ENCODE peak calls at places on chromosomes 12 and 14, in ten cellular contexts. One of them, this sample, is unnamed.

GRCh38 chr12:53048033-53048779 is 1.7 kb upstream of the TNS2 start:
- DNase-seq in fibroblast of lung: no peak
- DNase-seq in keratinocyte: no peak
- DNase-seq in SJSA1: peak
- DNase-seq in HFF-Myc: no peak
- DNase-seq in AG10803: peak
- DNase-seq in heart left ventricle: peak
- DNase-seq in ovary: peak
- DNase-seq in A549: peak
- DNase-seq in aorta: peak
- DNase-seq in this sample: no peak

GRCh38 chr12:114626-115211 is 48.2 kb downstream of the IQSEC3 start:
- DNase-seq in fibroblast of lung: no peak
- DNase-seq in keratinocyte: no peak
- DNase-seq in SJSA1: no peak
- DNase-seq in HFF-Myc: no peak
- DNase-seq in AG10803: no peak
- DNase-seq in heart left ventricle: no peak
- DNase-seq in ovary: no peak
- DNase-seq in A549: no peak
- DNase-seq in aorta: no peak
- DNase-seq in this sample: no peak

GRCh38 chr12:96422192-96422591 is 22.0 kb upstream of the CDK17 start:
- DNase-seq in fibroblast of lung: peak
- DNase-seq in keratinocyte: no peak
- DNase-seq in SJSA1: peak
- DNase-seq in HFF-Myc: peak
- DNase-seq in AG10803: peak
- DNase-seq in heart left ventricle: no peak
- DNase-seq in ovary: no peak
- DNase-seq in A549: no peak
- DNase-seq in aorta: no peak
- DNase-seq in this sample: no peak

GRCh38 chr12:113310489-113310888 is 24.4 kb downstream of the SLC8B1 start:
- DNase-seq in fibroblast of lung: no peak
- DNase-seq in keratinocyte: no peak
- DNase-seq in SJSA1: no peak
- DNase-seq in HFF-Myc: no peak
- DNase-seq in AG10803: no peak
- DNase-seq in heart left ventricle: no peak
- DNase-seq in ovary: no peak
- DNase-seq in A549: no peak
- DNase-seq in aorta: no peak
- DNase-seq in this sample: no peak

GRCh38 chr12:107736914-107737313 is 24.0 kb downstream of the PRDM4 start:
- DNase-seq in fibroblast of lung: no peak
- DNase-seq in keratinocyte: no peak
- DNase-seq in SJSA1: no peak
- DNase-seq in HFF-Myc: no peak
- DNase-seq in AG10803: no peak
- DNase-seq in heart left ventricle: no peak
- DNase-seq in ovary: no peak
- DNase-seq in A549: no peak
- DNase-seq in aorta: no peak
- DNase-seq in this sample: no peak

GRCh38 chr14:32560213-32560857 is 231.2 kb downstream of the AKAP6 start:
- DNase-seq in fibroblast of lung: peak
- DNase-seq in keratinocyte: peak
- DNase-seq in SJSA1: peak
- DNase-seq in HFF-Myc: peak
- DNase-seq in AG10803: peak
- DNase-seq in heart left ventricle: no peak
- DNase-seq in ovary: peak
- DNase-seq in A549: peak
- DNase-seq in aorta: peak
- DNase-seq in this sample: no peak

GRCh38 chr12:64318605-64319004 is 72.0 kb downstream of the C12orf56 start:
- DNase-seq in fibroblast of lung: no peak
- DNase-seq in keratinocyte: no peak
- DNase-seq in SJSA1: no peak
- DNase-seq in HFF-Myc: no peak
- DNase-seq in AG10803: peak
- DNase-seq in heart left ventricle: no peak
- DNase-seq in ovary: no peak
- DNase-seq in A549: no peak
- DNase-seq in aorta: no peak
- DNase-seq in this sample: no peak

GRCh38 chr12:104296718-104297117 is 6.8 kb upstream of the EID3 start:
- DNase-seq in fibroblast of lung: no peak
- DNase-seq in keratinocyte: no peak
- DNase-seq in SJSA1: no peak
- DNase-seq in HFF-Myc: no peak
- DNase-seq in AG10803: no peak
- DNase-seq in heart left ventricle: no peak
- DNase-seq in ovary: no peak
- DNase-seq in A549: no peak
- DNase-seq in aorta: no peak
- DNase-seq in this sample: no peak

GRCh38 chr14:100994082-100994481 is 90.6 kb upstream of the RTL1 start:
- DNase-seq in fibroblast of lung: peak
- DNase-seq in keratinocyte: no peak
- DNase-seq in SJSA1: no peak
- DNase-seq in HFF-Myc: no peak
- DNase-seq in AG10803: no peak
- DNase-seq in heart left ventricle: no peak
- DNase-seq in ovary: no peak
- DNase-seq in A549: no peak
- DNase-seq in aorta: no peak
- DNase-seq in this sample: no peak

GRCh38 chr12:25319233-25319984 is 68.7 kb upstream of the KRAS start:
- DNase-seq in fibroblast of lung: no peak
- DNase-seq in keratinocyte: no peak
- DNase-seq in SJSA1: no peak
- DNase-seq in HFF-Myc: no peak
- DNase-seq in AG10803: no peak
- DNase-seq in heart left ventricle: no peak
- DNase-seq in ovary: no peak
- DNase-seq in A549: no peak
- DNase-seq in aorta: no peak
- DNase-seq in this sample: no peak

GRCh38 chr14:59484611-59485174 is 376 bp downstream of the JKAMP start:
- DNase-seq in fibroblast of lung: peak
- DNase-seq in keratinocyte: no peak
- DNase-seq in SJSA1: no peak
- DNase-seq in HFF-Myc: no peak
- DNase-seq in AG10803: peak
- DNase-seq in heart left ventricle: no peak
- DNase-seq in ovary: no peak
- DNase-seq in A549: no peak
- DNase-seq in aorta: no peak
- DNase-seq in this sample: no peak

GRCh38 chr14:101026341-101026740 is 122.8 kb upstream of the RTL1 start:
- DNase-seq in fibroblast of lung: no peak
- DNase-seq in keratinocyte: no peak
- DNase-seq in SJSA1: no peak
- DNase-seq in HFF-Myc: no peak
- DNase-seq in AG10803: no peak
- DNase-seq in heart left ventricle: no peak
- DNase-seq in ovary: no peak
- DNase-seq in A549: no peak
- DNase-seq in aorta: no peak
- DNase-seq in this sample: peak

GRCh38 chr12:114668151-114668891 is 15.7 kb downstream of the TBX3 start:
- DNase-seq in fibroblast of lung: peak
- DNase-seq in keratinocyte: peak
- DNase-seq in SJSA1: peak
- DNase-seq in HFF-Myc: no peak
- DNase-seq in AG10803: peak
- DNase-seq in heart left ventricle: peak
- DNase-seq in ovary: peak
- DNase-seq in A549: peak
- DNase-seq in aorta: peak
- DNase-seq in this sample: peak

GRCh38 chr14:102055181-102055901 is 31.5 kb downstream of the HSP90AA1 start:
- DNase-seq in fibroblast of lung: peak
- DNase-seq in keratinocyte: no peak
- DNase-seq in SJSA1: no peak
- DNase-seq in HFF-Myc: no peak
- DNase-seq in AG10803: peak
- DNase-seq in heart left ventricle: no peak
- DNase-seq in ovary: no peak
- DNase-seq in A549: no peak
- DNase-seq in aorta: no peak
- DNase-seq in this sample: no peak

GRCh38 chr14:90773196-90773486 is 43.1 kb downstream of the TTC7B start:
- DNase-seq in fibroblast of lung: no peak
- DNase-seq in keratinocyte: no peak
- DNase-seq in SJSA1: no peak
- DNase-seq in HFF-Myc: no peak
- DNase-seq in AG10803: no peak
- DNase-seq in heart left ventricle: no peak
- DNase-seq in ovary: no peak
- DNase-seq in A549: no peak
- DNase-seq in aorta: no peak
- DNase-seq in this sample: no peak

GRCh38 chr12:43289412-43289811 is 262.6 kb downstream of the ADAMTS20 start:
- DNase-seq in fibroblast of lung: peak
- DNase-seq in keratinocyte: no peak
- DNase-seq in SJSA1: no peak
- DNase-seq in HFF-Myc: no peak
- DNase-seq in AG10803: peak
- DNase-seq in heart left ventricle: no peak
- DNase-seq in ovary: peak
- DNase-seq in A549: no peak
- DNase-seq in aorta: no peak
- DNase-seq in this sample: no peak

GRCh38 chr12:69657376-69658137 is 41.5 kb downstream of the BEST3 start:
- DNase-seq in fibroblast of lung: peak
- DNase-seq in keratinocyte: no peak
- DNase-seq in SJSA1: no peak
- DNase-seq in HFF-Myc: no peak
- DNase-seq in AG10803: peak
- DNase-seq in heart left ventricle: no peak
- DNase-seq in ovary: no peak
- DNase-seq in A549: no peak
- DNase-seq in aorta: no peak
- DNase-seq in this sample: no peak

GRCh38 chr14:97975960-97976359 is 1178.8 kb downstream of the VRK1 start:
- DNase-seq in fibroblast of lung: no peak
- DNase-seq in keratinocyte: no peak
- DNase-seq in SJSA1: no peak
- DNase-seq in HFF-Myc: no peak
- DNase-seq in AG10803: no peak
- DNase-seq in heart left ventricle: no peak
- DNase-seq in ovary: no peak
- DNase-seq in A549: no peak
- DNase-seq in aorta: no peak
- DNase-seq in this sample: no peak
- H3K4me3 ChIP-seq in fibroblast of lung: no peak
- H3K4me3 ChIP-seq in keratinocyte: peak
- H3K4me3 ChIP-seq in SJSA1: no peak
- H3K4me3 ChIP-seq in HFF-Myc: no peak
- H3K4me3 ChIP-seq in AG10803: no peak
- H3K4me3 ChIP-seq in heart left ventricle: no peak
- H3K4me3 ChIP-seq in ovary: no peak
- H3K4me3 ChIP-seq in A549: no peak
- H3K4me3 ChIP-seq in aorta: no peak
- H3K4me3 ChIP-seq in this sample: peak

GRCh38 chr14:74612346-74613021 is 447 bp upstream of the LTBP2 start:
- DNase-seq in fibroblast of lung: peak
- DNase-seq in keratinocyte: no peak
- DNase-seq in SJSA1: peak
- DNase-seq in HFF-Myc: no peak
- DNase-seq in AG10803: peak
- DNase-seq in heart left ventricle: peak
- DNase-seq in ovary: peak
- DNase-seq in A549: peak
- DNase-seq in aorta: peak
- DNase-seq in this sample: peak
- H3K4me3 ChIP-seq in fibroblast of lung: peak
- H3K4me3 ChIP-seq in keratinocyte: peak
- H3K4me3 ChIP-seq in SJSA1: peak
- H3K4me3 ChIP-seq in HFF-Myc: peak
- H3K4me3 ChIP-seq in AG10803: peak
- H3K4me3 ChIP-seq in heart left ventricle: peak
- H3K4me3 ChIP-seq in ovary: peak
- H3K4me3 ChIP-seq in A549: peak
- H3K4me3 ChIP-seq in aorta: peak
- H3K4me3 ChIP-seq in this sample: peak

GRCh38 chr14:92659765-92660561 is 88.5 kb downstream of the LGMN start:
- DNase-seq in fibroblast of lung: no peak
- DNase-seq in keratinocyte: peak
- DNase-seq in SJSA1: no peak
- DNase-seq in HFF-Myc: no peak
- DNase-seq in AG10803: peak
- DNase-seq in heart left ventricle: no peak
- DNase-seq in ovary: no peak
- DNase-seq in A549: no peak
- DNase-seq in aorta: peak
- DNase-seq in this sample: no peak
- H3K4me3 ChIP-seq in fibroblast of lung: no peak
- H3K4me3 ChIP-seq in keratinocyte: no peak
- H3K4me3 ChIP-seq in SJSA1: no peak
- H3K4me3 ChIP-seq in HFF-Myc: no peak
- H3K4me3 ChIP-seq in AG10803: no peak
- H3K4me3 ChIP-seq in heart left ventricle: no peak
- H3K4me3 ChIP-seq in ovary: no peak
- H3K4me3 ChIP-seq in A549: no peak
- H3K4me3 ChIP-seq in aorta: no peak
- H3K4me3 ChIP-seq in this sample: no peak

GRCh38 chr12:57479043-57479375 is 657 bp downstream of the ARHGAP9 start:
- DNase-seq in fibroblast of lung: no peak
- DNase-seq in keratinocyte: no peak
- DNase-seq in SJSA1: no peak
- DNase-seq in HFF-Myc: no peak
- DNase-seq in AG10803: no peak
- DNase-seq in heart left ventricle: no peak
- DNase-seq in ovary: no peak
- DNase-seq in A549: no peak
- DNase-seq in aorta: no peak
- DNase-seq in this sample: no peak

GRCh38 chr12:57475271-57476161 is 4.2 kb downstream of the ARHGAP9 start:
- DNase-seq in fibroblast of lung: peak
- DNase-seq in keratinocyte: no peak
- DNase-seq in SJSA1: no peak
- DNase-seq in HFF-Myc: no peak
- DNase-seq in AG10803: peak
- DNase-seq in heart left ventricle: no peak
- DNase-seq in ovary: no peak
- DNase-seq in A549: no peak
- DNase-seq in aorta: peak
- DNase-seq in this sample: no peak

GRCh38 chr12:57477710-57478681 is 1.7 kb downstream of the ARHGAP9 start:
- DNase-seq in fibroblast of lung: peak
- DNase-seq in keratinocyte: no peak
- DNase-seq in SJSA1: no peak
- DNase-seq in HFF-Myc: no peak
- DNase-seq in AG10803: no peak
- DNase-seq in heart left ventricle: no peak
- DNase-seq in ovary: no peak
- DNase-seq in A549: no peak
- DNase-seq in aorta: no peak
- DNase-seq in this sample: no peak

GRCh38 chr12:57476162-57476992 is 3.3 kb downstream of the ARHGAP9 start:
- DNase-seq in fibroblast of lung: no peak
- DNase-seq in keratinocyte: no peak
- DNase-seq in SJSA1: no peak
- DNase-seq in HFF-Myc: no peak
- DNase-seq in AG10803: no peak
- DNase-seq in heart left ventricle: no peak
- DNase-seq in ovary: no peak
- DNase-seq in A549: no peak
- DNase-seq in aorta: peak
- DNase-seq in this sample: no peak

GRCh38 chr12:57476993-57477709 is 2.5 kb downstream of the ARHGAP9 start:
- DNase-seq in fibroblast of lung: no peak
- DNase-seq in keratinocyte: no peak
- DNase-seq in SJSA1: peak
- DNase-seq in HFF-Myc: no peak
- DNase-seq in AG10803: no peak
- DNase-seq in heart left ventricle: no peak
- DNase-seq in ovary: no peak
- DNase-seq in A549: no peak
- DNase-seq in aorta: no peak
- DNase-seq in this sample: no peak
- H3K4me3 ChIP-seq in fibroblast of lung: no peak
- H3K4me3 ChIP-seq in keratinocyte: no peak
- H3K4me3 ChIP-seq in SJSA1: no peak
- H3K4me3 ChIP-seq in HFF-Myc: no peak
- H3K4me3 ChIP-seq in AG10803: no peak
- H3K4me3 ChIP-seq in heart left ventricle: peak
- H3K4me3 ChIP-seq in ovary: no peak
- H3K4me3 ChIP-seq in A549: no peak
- H3K4me3 ChIP-seq in aorta: no peak
- H3K4me3 ChIP-seq in this sample: peak

This sample was measured in suprapubic skin.